ENCODE peak calls at places on chromosomes 12 and 14, in ten cellular contexts. F, D, Q, A, P, N, M, I, U and L are unnamed samples.

GRCh38 chr14:48584031-48584430 is 908.6 kb upstream of the MDGA2 start:
- DNase-seq in F (no peak), D (no peak), Q (no peak), A (no peak), P (peak), N (no peak), M (no peak), I (no peak), U (no peak), L (peak)

GRCh38 chr12:27595231-27595642 is 71.2 kb downstream of the PPFIBP1 start:
- DNase-seq in F (peak), D (no peak), Q (no peak), A (no peak), P (peak), N (peak), M (no peak), I (no peak), U (no peak), L (peak)

GRCh38 chr12:105041186-105041585 is 43.1 kb downstream of the ALDH1L2 start:
- DNase-seq in F (peak), D (no peak), Q (no peak), A (no peak), P (peak), N (peak), M (no peak), I (no peak), U (no peak), L (no peak)

GRCh38 chr14:87813211-87813610 is 179.8 kb downstream of the GALC start:
- DNase-seq in F (no peak), D (no peak), Q (no peak), A (no peak), P (no peak), N (no peak), M (no peak), I (no peak), U (no peak), L (no peak)

GRCh38 chr12:6230321-6231110 is 30.3 kb downstream of the CD9 start:
- DNase-seq in F (no peak), D (no peak), Q (no peak), A (peak), P (peak), N (peak), M (peak), I (peak), U (no peak), L (no peak)

GRCh38 chr14:98931126-98931525 is 340.9 kb downstream of the BCL11B start:
- DNase-seq in F (no peak), D (no peak), Q (no peak), A (no peak), P (no peak), N (no peak), M (no peak), I (no peak), U (no peak), L (no peak)

GRCh38 chr14:77037886-77038511 is 9.5 kb upstream of the IRF2BPL start:
- DNase-seq in F (peak), D (no peak), Q (no peak), A (peak), P (peak), N (no peak), M (no peak), I (no peak), U (no peak), L (no peak)

GRCh38 chr12:50050410-50051280 is 6.8 kb upstream of the ASIC1 start:
- DNase-seq in F (peak), D (no peak), Q (no peak), A (peak), P (no peak), N (no peak), M (no peak), I (no peak), U (no peak), L (peak)

GRCh38 chr12:122834229-122834920 is 882 bp upstream of the HIP1R start:
- DNase-seq in F (peak), D (peak), Q (no peak), A (peak), P (peak), N (peak), M (peak), I (no peak), U (no peak), L (peak)